ENCODE peak calls at places on chromosomes 13 and 19, in ten cellular contexts. H is CD8-positive, alpha-beta T cell; F is WERI-Rb-1; S is fibroblast of mammary gland; N is choroid plexus epithelial cell; C is lower lobe of right lung; K is left lung; Y is DND-41; Z is adrenal gland; R is BJ. I is an unnamed sample.

GRCh38 chr19:29478578-29479565 is 46.9 kb upstream of the VSTM2B start:
- DNase-seq in F (peak; percentile 45), N (no peak), R (no peak), K (no peak), Z (no peak), C (no peak), H (no peak), S (no peak), Y (peak; percentile 25), I (no peak)

GRCh38 chr19:38142176-38143035 is 81.6 kb downstream of the DPF1 start:
- DNase-seq in N (peak; percentile 78), K (peak; percentile 42), S (peak; percentile 51), R (no peak), F (peak; percentile 83), Z (peak; percentile 70), H (peak; percentile 39), C (no peak), Y (peak; percentile 53), I (peak; percentile 56)

GRCh38 chr19:8877854-8878705 is 45.9 kb downstream of the MBD3L1 start:
- DNase-seq in Y (peak; percentile 11), H (no peak), F (peak; percentile 30), N (no peak), K (no peak), Z (no peak), C (no peak), S (no peak), R (no peak), I (no peak)

GRCh38 chr19:29843180-29844051 is 31.6 kb downstream of the CCNE1 start:
- DNase-seq in H (peak; percentile 7), F (peak; percentile 38), Z (peak; percentile 63), C (peak; percentile 52), Y (no peak), R (no peak), N (peak; percentile 35), K (peak; percentile 52), S (peak; percentile 38), I (peak; percentile 28)

GRCh38 chr13:104310861-104311260 is 1244.6 kb upstream of the SLC10A2 start:
- DNase-seq in R (no peak), S (peak; percentile 25), K (no peak), F (no peak), H (no peak), N (no peak), C (no peak), Z (no peak), Y (no peak), I (no peak)

GRCh38 chr13:114339779-114340534 is 25.7 kb downstream of the CHAMP1 start:
- DNase-seq in S (peak; percentile 56), Z (peak; percentile 54), C (no peak), R (no peak), K (no peak), N (peak; percentile 58), Y (peak; percentile 63), F (peak; percentile 62), H (peak; percentile 34), I (peak; percentile 53)

GRCh38 chr13:30341815-30342570 is 34.6 kb upstream of the KATNAL1 start:
- DNase-seq in R (peak; percentile 84), Z (peak; percentile 90), H (no peak), N (peak; percentile 93), C (peak; percentile 83), S (peak; percentile 95), Y (no peak), F (no peak), K (peak; percentile 86), I (peak; percentile 96)

GRCh38 chr13:113595131-113595530 is 10.6 kb downstream of the TFDP1 start:
- DNase-seq in R (no peak), K (no peak), C (peak; percentile 3), S (no peak), Y (no peak), F (peak; percentile 6), Z (no peak), N (no peak), H (no peak), I (no peak)

GRCh38 chr19:2408247-2408646 is 19.1 kb downstream of the TIMM13 start:
- DNase-seq in K (no peak), R (no peak), N (no peak), F (no peak), S (no peak), H (no peak), Z (no peak), Y (no peak), C (no peak), I (no peak)

GRCh38 chr13:25281193-25281936 is 5.9 kb downstream of the MTMR6 start:
- DNase-seq in Z (no peak), R (no peak), H (no peak), N (no peak), C (no peak), K (no peak), F (no peak), S (no peak), Y (no peak), I (no peak)

GRCh38 chr19:49690073-49690655 is 752 bp upstream of the CPT1C start:
- DNase-seq in N (no peak), R (no peak), K (no peak), Y (no peak), C (no peak), H (no peak), Z (no peak), S (no peak), F (no peak), I (no peak)

GRCh38 chr13:111489301-111489700 is 168.9 kb downstream of the TEX29 start:
- DNase-seq in R (no peak), S (no peak), Z (no peak), N (no peak), Y (no peak), C (no peak), H (no peak), K (no peak), F (no peak), I (no peak)

GRCh38 chr19:39845621-39846175 is 481 bp downstream of the FBL start:
- DNase-seq in F (peak; percentile 88), S (no peak), Y (no peak), N (peak; percentile 23), H (no peak), R (no peak), K (no peak), C (no peak), Z (peak; percentile 29), I (peak; percentile 22)

GRCh38 chr19:20238025-20238623 is 71.1 kb downstream of the ZNF486 start:
- DNase-seq in N (peak; percentile 95), F (peak; percentile 82), H (peak; percentile 83), Y (peak; percentile 97), R (peak; percentile 37), Z (peak; percentile 91), K (peak; percentile 86), C (peak; percentile 83), S (peak; percentile 85), I (peak; percentile 72)

GRCh38 chr13:106433066-106433465 is 102.4 kb downstream of the EFNB2 start:
- DNase-seq in C (no peak), K (no peak), N (no peak), Y (no peak), F (no peak), H (no peak), R (no peak), Z (no peak), S (peak; percentile 25), I (no peak)

GRCh38 chr19:34337747-34338146 is 27.2 kb upstream of the GPI start:
- DNase-seq in Z (peak; percentile 84), N (no peak), K (no peak), R (no peak), F (no peak), S (no peak), Y (no peak), H (no peak), C (no peak), I (no peak)

GRCh38 chr19:55605637-55606470 is at the start of gene ZNF865:
- DNase-seq in N (peak; percentile 95), F (peak; percentile 86), Y (peak; percentile 77), S (peak; percentile 84), Z (peak; percentile 81), K (peak; percentile 78), R (no peak), H (peak; percentile 69), C (peak; percentile 82), I (peak; percentile 85)

GRCh38 chr19:39502640-39503417 is 4.1 kb downstream of the DLL3 start:
- DNase-seq in Z (peak; percentile 56), H (peak; percentile 78), C (peak; percentile 77), N (peak; percentile 73), R (no peak), F (peak; percentile 76), S (peak; percentile 70), Y (no peak), K (peak; percentile 49), I (peak; percentile 63)

GRCh38 chr13:99601535-99601934 is 100.3 kb downstream of the TM9SF2 start:
- DNase-seq in F (no peak), H (no peak), K (no peak), R (no peak), Y (no peak), N (no peak), C (no peak), Z (no peak), S (no peak), I (no peak)

GRCh38 chr19:58408152-58409009 is at the start of gene ZNF584:
- DNase-seq in F (peak; percentile 96), R (peak; percentile 43), K (peak; percentile 96), Y (peak; percentile 97), S (peak; percentile 91), N (peak; percentile 95), C (peak; percentile 96), H (peak; percentile 92), Z (peak; percentile 96), I (peak; percentile 92)
- TF ChIP-seq CTCF in F (no peak), R (no peak), K (no peak), Y (peak; percentile 48), S (no peak), N (no peak), C (no peak), H (no peak), Z (no peak), I (peak; percentile 1)

GRCh38 chr19:16571283-16571682 is 932 bp downstream of the SLC35E1 start:
- DNase-seq in K (no peak), H (no peak), N (peak; percentile 63), S (peak; percentile 75), F (no peak), Y (no peak), C (peak; percentile 49), R (no peak), Z (no peak), I (peak; percentile 38)
- H3K4me3 ChIP-seq in K (peak overlapping the region; percentile 95), H (peak overlapping the region; percentile 73), N (peak overlapping the region; percentile 96), S (peak overlapping the region; percentile 67), F (peak overlapping the region; percentile 55), Y (peak overlapping the region; percentile 87), C (peak overlapping the region; percentile 73), R (peak overlapping the region; percentile 82), Z (peak overlapping the region; percentile 20), I (peak overlapping the region; percentile 91)

DNA sequence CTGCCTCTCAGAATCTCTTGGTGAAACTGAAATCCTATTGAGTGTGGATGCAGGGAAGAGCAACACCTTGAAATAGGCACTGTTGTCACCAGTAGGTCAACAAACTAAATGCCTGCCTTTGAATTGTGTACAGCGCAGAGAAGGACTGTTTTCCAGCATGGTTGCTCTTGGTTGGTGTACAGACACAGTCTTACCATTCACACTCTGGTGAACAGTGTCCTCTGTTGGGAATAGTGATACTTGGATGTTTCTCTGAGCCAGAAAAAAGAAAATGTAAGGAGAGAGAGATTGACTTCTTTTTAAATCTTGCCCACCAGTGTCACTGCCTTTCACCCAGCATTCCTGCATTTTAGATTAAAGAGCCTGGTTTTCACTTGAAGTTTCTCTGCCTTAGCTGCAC is 179.7 kb downstream of the STK24 start:
- DNase-seq in S (peak; percentile 12), Y (no peak), Z (no peak), N (peak; percentile 62), C (no peak), H (no peak), K (no peak), R (no peak), F (no peak), I (peak; percentile 41)
- TF ChIP-seq CTCF in S (peak; percentile 24), Y (peak; percentile 8), Z (peak; percentile 36), N (peak; percentile 63), C (peak; percentile 11), H (no peak), K (no peak), R (peak; percentile 43), F (peak; percentile 47), I (peak; percentile 44)

GRCh38 chr19:6862673-6863078 is 24.7 kb upstream of the ADGRE1 start:
- DNase-seq in H (peak; percentile 91), F (peak; percentile 77), S (peak; percentile 77), Z (peak; percentile 75), C (peak; percentile 89), Y (peak; percentile 94), R (peak; percentile 4), N (peak; percentile 85), K (peak; percentile 86), I (peak; percentile 76)
- H3K4me3 ChIP-seq in H (no peak overlapping the region), F (no peak overlapping the region), S (no peak overlapping the region), Z (no peak overlapping the region), C (peak overlapping the region; percentile 50), Y (no peak overlapping the region), R (peak overlapping the region; percentile 26), N (peak overlapping the region; percentile 44), K (peak overlapping the region; percentile 35), I (no peak overlapping the region)